ENCODE peak calls at places on chromosomes 12 and 14, in nine cellular contexts. One of them, this sample, is unnamed.

GRCh38 chr12:108611884-108612415 is 14.1 kb upstream of the TMEM119 start:
- DNase-seq in fibroblast of lung: peak
- DNase-seq in CD4-positive, CD25-positive, alpha-beta regulatory T cell: peak
- DNase-seq in activated T-helper 1 cell treated with anti-CD3 and anti-CD28 coated beads, Interleukin-2, amount 50 U/mL, for 16 hours: no peak
- DNase-seq in stimulated activated CD8-positive, alpha-beta memory T cell treated with anti-CD3 and anti-CD28 coated beads, Interleukin-4, amount 100 ng/mL, for 1 hour: peak
- DNase-seq in activated T-cell treated with anti-CD3 and anti-CD28 coated beads, Interleukin-2, amount 50 U/mL, for 72 hours: peak
- DNase-seq in HTR-8/SVneo: peak
- DNase-seq in RPMI7951: peak
- DNase-seq in smooth muscle cell of the brain vasculature: no peak
- DNase-seq in this sample: peak

GRCh38 chr12:100365411-100365810 is 8.5 kb downstream of the SLC17A8 start:
- DNase-seq in RPMI7951: no peak
- DNase-seq in activated T-helper 1 cell treated with anti-CD3 and anti-CD28 coated beads, Interleukin-2, amount 50 U/mL, for 16 hours: no peak
- DNase-seq in fibroblast of lung: no peak
- DNase-seq in stimulated activated CD8-positive, alpha-beta memory T cell treated with anti-CD3 and anti-CD28 coated beads, Interleukin-4, amount 100 ng/mL, for 1 hour: no peak
- DNase-seq in HTR-8/SVneo: no peak
- DNase-seq in activated T-cell treated with anti-CD3 and anti-CD28 coated beads, Interleukin-2, amount 50 U/mL, for 72 hours: no peak
- DNase-seq in CD4-positive, CD25-positive, alpha-beta regulatory T cell: no peak
- DNase-seq in smooth muscle cell of the brain vasculature: no peak
- DNase-seq in this sample: no peak

GRCh38 chr14:91417983-91418386 is 365 bp upstream of the CCDC88C start:
- DNase-seq in smooth muscle cell of the brain vasculature: no peak
- DNase-seq in activated T-cell treated with anti-CD3 and anti-CD28 coated beads, Interleukin-2, amount 50 U/mL, for 72 hours: peak
- DNase-seq in fibroblast of lung: no peak
- DNase-seq in activated T-helper 1 cell treated with anti-CD3 and anti-CD28 coated beads, Interleukin-2, amount 50 U/mL, for 16 hours: no peak
- DNase-seq in CD4-positive, CD25-positive, alpha-beta regulatory T cell: peak
- DNase-seq in RPMI7951: no peak
- DNase-seq in stimulated activated CD8-positive, alpha-beta memory T cell treated with anti-CD3 and anti-CD28 coated beads, Interleukin-4, amount 100 ng/mL, for 1 hour: no peak
- DNase-seq in HTR-8/SVneo: peak
- DNase-seq in this sample: no peak

GRCh38 chr14:95530461-95531170 is 4.2 kb upstream of the GLRX5 start:
- DNase-seq in activated T-helper 1 cell treated with anti-CD3 and anti-CD28 coated beads, Interleukin-2, amount 50 U/mL, for 16 hours: no peak
- DNase-seq in CD4-positive, CD25-positive, alpha-beta regulatory T cell: no peak
- DNase-seq in RPMI7951: no peak
- DNase-seq in smooth muscle cell of the brain vasculature: no peak
- DNase-seq in stimulated activated CD8-positive, alpha-beta memory T cell treated with anti-CD3 and anti-CD28 coated beads, Interleukin-4, amount 100 ng/mL, for 1 hour: no peak
- DNase-seq in fibroblast of lung: no peak
- DNase-seq in activated T-cell treated with anti-CD3 and anti-CD28 coated beads, Interleukin-2, amount 50 U/mL, for 72 hours: no peak
- DNase-seq in HTR-8/SVneo: no peak
- DNase-seq in this sample: no peak

GRCh38 chr12:114408881-114409795 is 3.2 kb upstream of the TBX5 start:
- DNase-seq in activated T-cell treated with anti-CD3 and anti-CD28 coated beads, Interleukin-2, amount 50 U/mL, for 72 hours: no peak
- DNase-seq in fibroblast of lung: peak
- DNase-seq in CD4-positive, CD25-positive, alpha-beta regulatory T cell: no peak
- DNase-seq in smooth muscle cell of the brain vasculature: no peak
- DNase-seq in HTR-8/SVneo: no peak
- DNase-seq in stimulated activated CD8-positive, alpha-beta memory T cell treated with anti-CD3 and anti-CD28 coated beads, Interleukin-4, amount 100 ng/mL, for 1 hour: no peak
- DNase-seq in activated T-helper 1 cell treated with anti-CD3 and anti-CD28 coated beads, Interleukin-2, amount 50 U/mL, for 16 hours: no peak
- DNase-seq in RPMI7951: no peak
- DNase-seq in this sample: no peak

GRCh38 chr12:100753837-100754236 is 40.7 kb upstream of the ANO4 start:
- DNase-seq in stimulated activated CD8-positive, alpha-beta memory T cell treated with anti-CD3 and anti-CD28 coated beads, Interleukin-4, amount 100 ng/mL, for 1 hour: no peak
- DNase-seq in fibroblast of lung: no peak
- DNase-seq in RPMI7951: no peak
- DNase-seq in smooth muscle cell of the brain vasculature: no peak
- DNase-seq in HTR-8/SVneo: no peak
- DNase-seq in activated T-cell treated with anti-CD3 and anti-CD28 coated beads, Interleukin-2, amount 50 U/mL, for 72 hours: no peak
- DNase-seq in activated T-helper 1 cell treated with anti-CD3 and anti-CD28 coated beads, Interleukin-2, amount 50 U/mL, for 16 hours: no peak
- DNase-seq in CD4-positive, CD25-positive, alpha-beta regulatory T cell: no peak
- DNase-seq in this sample: no peak

GRCh38 chr12:49332441-49332861 is 4.5 kb downstream of the C1QL4 start:
- DNase-seq in activated T-helper 1 cell treated with anti-CD3 and anti-CD28 coated beads, Interleukin-2, amount 50 U/mL, for 16 hours: no peak
- DNase-seq in activated T-cell treated with anti-CD3 and anti-CD28 coated beads, Interleukin-2, amount 50 U/mL, for 72 hours: no peak
- DNase-seq in CD4-positive, CD25-positive, alpha-beta regulatory T cell: no peak
- DNase-seq in HTR-8/SVneo: no peak
- DNase-seq in stimulated activated CD8-positive, alpha-beta memory T cell treated with anti-CD3 and anti-CD28 coated beads, Interleukin-4, amount 100 ng/mL, for 1 hour: no peak
- DNase-seq in fibroblast of lung: no peak
- DNase-seq in RPMI7951: no peak
- DNase-seq in smooth muscle cell of the brain vasculature: no peak
- DNase-seq in this sample: no peak

GRCh38 chr12:85424581-85425348 is 144.7 kb downstream of the ALX1 start:
- DNase-seq in stimulated activated CD8-positive, alpha-beta memory T cell treated with anti-CD3 and anti-CD28 coated beads, Interleukin-4, amount 100 ng/mL, for 1 hour: no peak
- DNase-seq in RPMI7951: peak
- DNase-seq in activated T-cell treated with anti-CD3 and anti-CD28 coated beads, Interleukin-2, amount 50 U/mL, for 72 hours: peak
- DNase-seq in smooth muscle cell of the brain vasculature: no peak
- DNase-seq in CD4-positive, CD25-positive, alpha-beta regulatory T cell: no peak
- DNase-seq in HTR-8/SVneo: no peak
- DNase-seq in activated T-helper 1 cell treated with anti-CD3 and anti-CD28 coated beads, Interleukin-2, amount 50 U/mL, for 16 hours: no peak
- DNase-seq in fibroblast of lung: peak
- DNase-seq in this sample: no peak

GRCh38 chr12:124114316-124114715 is 141.3 kb downstream of the ZNF664 start:
- DNase-seq in activated T-cell treated with anti-CD3 and anti-CD28 coated beads, Interleukin-2, amount 50 U/mL, for 72 hours: no peak
- DNase-seq in fibroblast of lung: no peak
- DNase-seq in smooth muscle cell of the brain vasculature: no peak
- DNase-seq in CD4-positive, CD25-positive, alpha-beta regulatory T cell: no peak
- DNase-seq in stimulated activated CD8-positive, alpha-beta memory T cell treated with anti-CD3 and anti-CD28 coated beads, Interleukin-4, amount 100 ng/mL, for 1 hour: no peak
- DNase-seq in RPMI7951: no peak
- DNase-seq in HTR-8/SVneo: no peak
- DNase-seq in activated T-helper 1 cell treated with anti-CD3 and anti-CD28 coated beads, Interleukin-2, amount 50 U/mL, for 16 hours: no peak
- DNase-seq in this sample: no peak

GRCh38 chr12:57771873-57772428 is at the start of gene METTL1:
- DNase-seq in RPMI7951: peak
- DNase-seq in activated T-helper 1 cell treated with anti-CD3 and anti-CD28 coated beads, Interleukin-2, amount 50 U/mL, for 16 hours: peak
- DNase-seq in CD4-positive, CD25-positive, alpha-beta regulatory T cell: peak
- DNase-seq in fibroblast of lung: peak
- DNase-seq in smooth muscle cell of the brain vasculature: peak
- DNase-seq in stimulated activated CD8-positive, alpha-beta memory T cell treated with anti-CD3 and anti-CD28 coated beads, Interleukin-4, amount 100 ng/mL, for 1 hour: peak
- DNase-seq in activated T-cell treated with anti-CD3 and anti-CD28 coated beads, Interleukin-2, amount 50 U/mL, for 72 hours: peak
- DNase-seq in HTR-8/SVneo: peak
- DNase-seq in this sample: peak

GRCh38 chr12:106205208-106206069 is 42.4 kb downstream of the CKAP4 start:
- DNase-seq in activated T-helper 1 cell treated with anti-CD3 and anti-CD28 coated beads, Interleukin-2, amount 50 U/mL, for 16 hours: no peak
- DNase-seq in CD4-positive, CD25-positive, alpha-beta regulatory T cell: no peak
- DNase-seq in fibroblast of lung: no peak
- DNase-seq in RPMI7951: peak
- DNase-seq in smooth muscle cell of the brain vasculature: no peak
- DNase-seq in activated T-cell treated with anti-CD3 and anti-CD28 coated beads, Interleukin-2, amount 50 U/mL, for 72 hours: no peak
- DNase-seq in stimulated activated CD8-positive, alpha-beta memory T cell treated with anti-CD3 and anti-CD28 coated beads, Interleukin-4, amount 100 ng/mL, for 1 hour: no peak
- DNase-seq in HTR-8/SVneo: peak
- DNase-seq in this sample: peak